ENCODE peak calls at places on chromosomes 1 and 21, in six cellular contexts. Q, M, K, H, N and J are unnamed samples.

GRCh38 chr1:79104617-79105016 is 98.1 kb upstream of the ADGRL4 start:
- DNase-seq in H (no peak), K (no peak), Q (no peak), N (no peak), M (no peak), J (no peak)

GRCh38 chr1:8094481-8095241 is 68.6 kb upstream of the ERRFI1 start:
- DNase-seq in N (no peak), Q (no peak), K (no peak), H (peak; percentile 92), M (no peak), J (no peak)

GRCh38 chr1:173717238-173717637 is 2.5 kb downstream of the KLHL20 start:
- DNase-seq in M (peak; percentile 13), Q (no peak), N (no peak), H (no peak), K (no peak), J (no peak)

GRCh38 chr1:178238722-178239510 is 145.0 kb downstream of the RASAL2 start:
- DNase-seq in K (no peak), H (peak; percentile 83), M (no peak), Q (no peak), N (no peak), J (no peak)

GRCh38 chr21:42097860-42098259 is 26.7 kb downstream of the UMODL1 start:
- DNase-seq in K (no peak), N (no peak), M (no peak), H (peak; percentile 98), Q (no peak), J (no peak)

GRCh38 chr1:199759268-199759724 is 268.2 kb upstream of the NR5A2 start:
- DNase-seq in K (no peak), N (no peak), H (peak; percentile 10), M (no peak), Q (no peak), J (no peak)

GRCh38 chr1:186482661-186483255 is 21.8 kb upstream of the PDC start:
- DNase-seq in M (peak; percentile 19), N (peak; percentile 72), Q (peak; percentile 30), K (peak; percentile 77), H (peak; percentile 73), J (no peak)

GRCh38 chr1:186681806-186682205 is 1.6 kb upstream of the PTGS2 start:
- DNase-seq in Q (no peak), N (no peak), M (no peak), H (no peak), K (no peak), J (no peak)

GRCh38 chr1:3369437-3370076 is 84.9 kb upstream of the ARHGEF16 start:
- DNase-seq in M (no peak), H (peak; percentile 89), N (no peak), K (peak; percentile 71), Q (peak; percentile 55), J (no peak)

GRCh38 chr1:59901770-59902388 is 24.7 kb downstream of the CYP2J2 start:
- DNase-seq in M (no peak), K (no peak), Q (no peak), N (no peak), H (no peak), J (no peak)

GRCh38 chr1:46650491-46650890 is 17.7 kb downstream of the ATPAF1 start:
- DNase-seq in N (no peak), K (no peak), H (no peak), M (no peak), Q (no peak), J (no peak)

GRCh38 chr1:228215663-228216116 is 7.8 kb downstream of the OBSCN start:
- DNase-seq in K (no peak), M (no peak), H (no peak), Q (no peak), N (no peak), J (no peak)

GRCh38 chr1:59544615-59545014 is 247.7 kb downstream of the FGGY start:
- DNase-seq in K (no peak), H (no peak), Q (no peak), M (no peak), N (no peak), J (no peak)

GRCh38 chr1:8252266-8252951 is 65.5 kb upstream of the SLC45A1 start:
- DNase-seq in N (no peak), H (no peak), K (no peak), Q (no peak), M (no peak), J (no peak)

GRCh38 chr1:169836198-169836597 is 41.5 kb upstream of the METTL18 start:
- DNase-seq in Q (no peak), M (no peak), H (no peak), N (no peak), K (no peak), J (no peak)

GRCh38 chr1:181149326-181150000 is 61.0 kb downstream of the IER5 start:
- DNase-seq in M (no peak), N (no peak), Q (no peak), H (no peak), K (no peak), J (peak; percentile 75)

GRCh38 chr1:227949341-227949921 is 1.7 kb upstream of the WNT9A start:
- DNase-seq in K (no peak), M (peak; percentile 8), H (no peak), Q (no peak), N (no peak), J (no peak)

GRCh38 chr1:172851871-172852270 is 193.0 kb downstream of the FASLG start:
- DNase-seq in M (no peak), K (no peak), Q (no peak), H (no peak), N (no peak), J (no peak)

GRCh38 chr21:41358193-41359166 is 3.3 kb upstream of the MX2 start:
- DNase-seq in N (no peak), Q (no peak), K (no peak), H (no peak), M (no peak), J (no peak)

GRCh38 chr1:180501865-180502360 is 464 bp downstream of the ACBD6 start:
- DNase-seq in Q (no peak), K (no peak), M (no peak), H (no peak), N (peak; percentile 90), J (no peak)

GRCh38 chr1:43536196-43536863 is 5.6 kb downstream of the PTPRF start:
- DNase-seq in N (no peak), K (no peak), M (peak; percentile 53), Q (no peak), H (no peak), J (no peak)

GRCh38 chr1:70044832-70045231 is 160.5 kb downstream of the LRRC40 start:
- DNase-seq in K (no peak), Q (no peak), N (no peak), M (no peak), H (no peak), J (no peak)

GRCh38 chr1:175206687-175207086 is 14.1 kb upstream of the KIAA0040 start:
- DNase-seq in N (no peak), Q (no peak), H (no peak), M (no peak), K (no peak), J (no peak)

GRCh38 chr1:175210744-175211143 is 18.2 kb upstream of the KIAA0040 start:
- DNase-seq in M (no peak), H (no peak), Q (no peak), N (no peak), K (no peak), J (no peak)

GRCh38 chr1:175209493-175209921 is 16.9 kb upstream of the KIAA0040 start:
- DNase-seq in M (no peak), K (no peak), Q (no peak), N (no peak), H (no peak), J (no peak)

GRCh38 chr1:175207971-175208370 is 15.4 kb upstream of the KIAA0040 start:
- DNase-seq in K (no peak), N (no peak), M (no peak), Q (no peak), H (no peak), J (no peak)

GRCh38 chr1:175208773-175209492 is 16.4 kb upstream of the KIAA0040 start:
- DNase-seq in H (no peak), M (no peak), K (no peak), Q (no peak), N (no peak), J (peak; percentile 45)
- TF ChIP-seq CTCF in H (no peak), M (no peak), K (no peak), Q (no peak), N (no peak), J (no peak)

DNA sequence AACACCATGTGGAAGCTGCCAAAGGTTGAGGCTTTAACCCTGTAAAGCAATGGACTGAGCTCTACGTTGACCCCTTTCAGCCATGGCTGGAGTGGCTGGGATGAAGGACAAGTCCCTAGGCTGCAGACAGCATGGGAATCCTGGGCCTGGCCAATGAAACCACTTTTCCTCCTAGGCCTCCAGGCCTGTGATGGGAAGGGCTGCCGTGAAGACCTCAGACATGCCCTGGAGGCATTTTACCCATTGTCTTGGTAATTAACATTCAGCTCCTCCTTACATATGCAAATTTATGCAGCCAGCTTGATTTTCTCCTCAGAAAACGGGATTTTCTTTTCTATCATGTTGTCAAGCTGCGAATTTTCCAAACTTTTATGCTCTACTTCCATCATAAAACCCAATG is 214.5 kb downstream of the RGS7 start:
- DNase-seq in H (no peak), N (peak; percentile 57), K (no peak), M (no peak), Q (no peak), J (no peak)
- H3K27me3 ChIP-seq in H (no peaks in the 10 kb centered on the region), N (no peaks in the 10 kb centered on the region), K (no peaks in the 10 kb centered on the region), M (no peaks in the 10 kb centered on the region), Q (no peaks in the 10 kb centered on the region), J (no peaks in the 10 kb centered on the region)

GRCh38 chr21:45507888-45508508 is 34.2 kb downstream of the SLC19A1 start:
- DNase-seq in H (no peak), K (no peak), Q (no peak), M (no peak), N (no peak), J (no peak)
- H3K27ac ChIP-seq in H (no peak overlapping the region), K (no peak overlapping the region), Q (no peak overlapping the region), M (no peak overlapping the region), N (no peak overlapping the region), J (no peak overlapping the region)

DNA sequence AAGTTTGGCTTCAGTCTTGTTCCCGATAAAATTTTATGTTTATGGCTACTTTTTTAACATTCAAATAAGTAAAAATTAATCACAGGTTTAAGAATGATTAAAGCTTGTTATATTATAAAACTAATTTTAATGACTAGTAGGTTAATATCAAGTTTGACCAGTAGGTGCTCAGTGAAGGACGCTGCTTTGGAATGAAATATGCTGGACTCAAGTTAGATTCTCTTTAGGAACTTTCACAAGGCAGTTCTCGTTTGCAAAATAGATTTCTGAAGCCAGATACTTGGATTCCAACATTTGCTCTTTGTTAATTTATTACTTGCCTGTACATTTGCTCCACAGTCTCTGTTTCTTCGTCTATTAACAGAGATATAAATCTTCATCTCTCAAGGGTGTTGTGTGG is 432.9 kb upstream of the CHRM3 start:
- DNase-seq in H (no peak), N (no peak), M (no peak), K (no peak), Q (no peak), J (no peak)
- TF ChIP-seq CTCF in H (peak; percentile 26), N (peak; percentile 44), M (no peak), K (peak; percentile 37), Q (no peak), J (no peak)